ENCODE peak calls at places on chromosomes 4 and X, in eight cellular contexts. E, W, J, C, Y, P, U and D are unnamed samples.

GRCh38 chr4:169410839-169411770 is 140.3 kb upstream of the SH3RF1 start:
- DNase-seq in E (peak; percentile 63), W (no peak), J (no peak), C (peak; percentile 6), Y (peak; percentile 26), P (no peak), U (peak; percentile 80), D (no peak)

GRCh38 chrX:150366951-150367545 is 3.9 kb downstream of the MAMLD1 start:
- DNase-seq in E (no peak), W (no peak), J (no peak), C (no peak), Y (no peak), P (peak; percentile 47), U (peak; percentile 37), D (peak; percentile 49)

GRCh38 chr4:103054030-103054429 is 22.5 kb downstream of the SLC9B2 start:
- DNase-seq in E (no peak), W (no peak), J (no peak), C (no peak), Y (no peak), P (no peak), U (no peak), D (no peak)

GRCh38 chr4:113116414-113117345 is 67.2 kb downstream of the ANK2 start:
- DNase-seq in E (no peak), W (no peak), J (no peak), C (no peak), Y (no peak), P (peak; percentile 28), U (no peak), D (no peak)

GRCh38 chr4:161419822-161420221 is 744.0 kb downstream of the FSTL5 start:
- DNase-seq in E (no peak), W (no peak), J (no peak), C (no peak), Y (no peak), P (peak; percentile 8), U (no peak), D (no peak)

GRCh38 chrX:134101636-134102035 is 116.2 kb upstream of the GPC3 start:
- DNase-seq in E (no peak), W (no peak), J (no peak), C (no peak), Y (no peak), P (no peak), U (no peak), D (no peak)

GRCh38 chrX:77174680-77175336 is 272.4 kb upstream of the FGF16 start:
- DNase-seq in E (no peak), W (no peak), J (no peak), C (no peak), Y (no peak), P (no peak), U (no peak), D (no peak)

GRCh38 chr4:145954924-145955339 is 16.3 kb upstream of the ZNF827 start:
- DNase-seq in E (no peak), W (no peak), J (no peak), C (no peak), Y (no peak), P (peak; percentile 67), U (peak; percentile 84), D (peak; percentile 77)

GRCh38 chr4:97139796-97140195 is 1003.5 kb downstream of the STPG2 start:
- DNase-seq in E (no peak), W (no peak), J (no peak), C (no peak), Y (no peak), P (no peak), U (no peak), D (no peak)

GRCh38 chrX:133953785-133954355 is 31.5 kb downstream of the GPC3 start:
- DNase-seq in E (no peak), W (no peak), J (no peak), C (no peak), Y (no peak), P (no peak), U (no peak), D (no peak)

GRCh38 chr4:40275065-40275464 is 60.1 kb upstream of the CHRNA9 start:
- DNase-seq in E (no peak), W (no peak), J (no peak), C (no peak), Y (no peak), P (no peak), U (no peak), D (no peak)

GRCh38 chrX:69038188-69038587 is 127.1 kb downstream of the PJA1 start:
- DNase-seq in E (no peak), W (no peak), J (no peak), C (no peak), Y (no peak), P (no peak), U (no peak), D (no peak)

GRCh38 chr4:10781805-10782204 is 97.2 kb upstream of the CLNK start:
- DNase-seq in E (no peak), W (no peak), J (no peak), C (no peak), Y (no peak), P (no peak), U (no peak), D (no peak)

GRCh38 chr4:133476064-133476463 is 327.0 kb downstream of the PCDH10 start:
- DNase-seq in E (no peak), W (no peak), J (no peak), C (no peak), Y (no peak), P (no peak), U (no peak), D (no peak)

GRCh38 chr4:36385951-36386561 is 104.6 kb downstream of the DTHD1 start:
- DNase-seq in E (peak; percentile 54), W (no peak), J (no peak), C (no peak), Y (no peak), P (no peak), U (no peak), D (no peak)